ENCODE peak calls at places on chromosomes 12 and 14, in six cellular contexts. Y is neural progenitor cell, P is foreskin fibroblast, O is tibial artery, V is epithelial cell of esophagus, E is Peyer's patch. X is an unnamed sample.

GRCh38 chr14:59116984-59117415 is 71.5 kb upstream of the DAAM1 start:
- DNase-seq in O (no peak), E (no peak), V (peak), P (peak), Y (no peak), X (no peak)

GRCh38 chr12:45553204-45553603 is 176.3 kb upstream of the ARID2 start:
- DNase-seq in Y (no peak), E (no peak), P (peak), V (peak), O (no peak), X (no peak)

GRCh38 chr14:95293474-95293873 is 26.2 kb downstream of the CLMN start:
- DNase-seq in O (no peak), Y (no peak), E (no peak), V (no peak), P (no peak), X (no peak)

GRCh38 chr12:46531804-46532203 is 159.2 kb upstream of the SLC38A2 start:
- DNase-seq in O (no peak), E (no peak), V (no peak), Y (no peak), P (no peak), X (no peak)

GRCh38 chr12:13864081-13864673 is 117.2 kb downstream of the GRIN2B start:
- DNase-seq in V (peak), P (peak), O (peak), Y (peak), E (peak), X (peak)

GRCh38 chr12:101051901-101052550 is 158.0 kb downstream of the SLC5A8 start:
- DNase-seq in Y (no peak), V (peak), P (peak), E (peak), O (no peak), X (peak)

GRCh38 chr14:68637106-68638021 is 155.5 kb downstream of the ZFP36L1 start:
- DNase-seq in P (peak), V (peak), O (no peak), Y (no peak), E (no peak), X (no peak)

GRCh38 chr14:81435578-81436295 is 35.6 kb upstream of the STON2 start:
- DNase-seq in O (peak), V (peak), Y (peak), E (peak), P (peak), X (peak)

GRCh38 chr12:19287302-19287701 is 152.0 kb upstream of the AEBP2 start:
- DNase-seq in Y (no peak), V (no peak), E (no peak), P (no peak), O (no peak), X (no peak)

GRCh38 chr14:21054768-21055145 is 2.9 kb upstream of the RNASE8 start:
- DNase-seq in O (no peak), E (no peak), V (no peak), P (no peak), Y (no peak), X (no peak)

GRCh38 chr12:113942209-113942608 is 23.9 kb downstream of the RBM19 start:
- DNase-seq in E (no peak), Y (no peak), O (no peak), V (no peak), P (no peak), X (no peak)

GRCh38 chr12:113945174-113946173 is 20.7 kb downstream of the RBM19 start:
- DNase-seq in Y (no peak), E (no peak), P (no peak), V (no peak), O (no peak), X (no peak)

GRCh38 chr12:113949321-113950305 is 16.5 kb downstream of the RBM19 start:
- DNase-seq in O (no peak), V (no peak), P (no peak), E (no peak), Y (no peak), X (no peak)

GRCh38 chr12:113948151-113948914 is 17.8 kb downstream of the RBM19 start:
- DNase-seq in P (no peak), O (no peak), V (no peak), E (no peak), Y (no peak), X (no peak)

DNA sequence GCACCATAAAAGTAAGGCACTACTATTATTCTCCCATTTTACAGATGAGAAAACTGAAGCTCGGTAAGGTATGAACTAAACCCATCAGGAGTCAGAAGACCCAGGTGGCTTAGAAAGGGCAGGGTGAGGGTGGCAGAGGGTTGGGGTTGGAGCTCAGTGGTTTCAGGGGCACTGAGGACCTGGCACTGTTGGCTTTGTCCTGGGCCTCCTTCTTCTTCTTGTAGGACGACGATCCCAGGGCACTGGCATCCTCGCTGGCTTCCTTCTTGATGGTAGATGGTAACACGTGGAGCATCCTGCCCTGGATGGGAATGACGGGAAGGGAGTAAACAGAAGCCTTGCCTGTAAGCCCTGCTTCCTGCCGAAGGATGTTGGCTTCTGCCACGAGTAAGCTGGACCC is 19.9 kb downstream of the RBM19 start:
- DNase-seq in O (no peak), V (no peak), P (no peak), E (no peak), Y (no peak), X (no peak)
- H3K4me3 ChIP-seq in O (no peak), V (no peak), P (no peak), E (no peak), Y (no peak), X (no peak)

GRCh38 chr12:107990325-107990724 is 138.8 kb upstream of the WSCD2 start:
- DNase-seq in V (peak), O (no peak), Y (peak), E (no peak), P (no peak), X (peak)
- TF ChIP-seq CTCF in V (peak), O (peak), Y (peak), E (no peak), P (no peak), X (no peak)

DNA sequence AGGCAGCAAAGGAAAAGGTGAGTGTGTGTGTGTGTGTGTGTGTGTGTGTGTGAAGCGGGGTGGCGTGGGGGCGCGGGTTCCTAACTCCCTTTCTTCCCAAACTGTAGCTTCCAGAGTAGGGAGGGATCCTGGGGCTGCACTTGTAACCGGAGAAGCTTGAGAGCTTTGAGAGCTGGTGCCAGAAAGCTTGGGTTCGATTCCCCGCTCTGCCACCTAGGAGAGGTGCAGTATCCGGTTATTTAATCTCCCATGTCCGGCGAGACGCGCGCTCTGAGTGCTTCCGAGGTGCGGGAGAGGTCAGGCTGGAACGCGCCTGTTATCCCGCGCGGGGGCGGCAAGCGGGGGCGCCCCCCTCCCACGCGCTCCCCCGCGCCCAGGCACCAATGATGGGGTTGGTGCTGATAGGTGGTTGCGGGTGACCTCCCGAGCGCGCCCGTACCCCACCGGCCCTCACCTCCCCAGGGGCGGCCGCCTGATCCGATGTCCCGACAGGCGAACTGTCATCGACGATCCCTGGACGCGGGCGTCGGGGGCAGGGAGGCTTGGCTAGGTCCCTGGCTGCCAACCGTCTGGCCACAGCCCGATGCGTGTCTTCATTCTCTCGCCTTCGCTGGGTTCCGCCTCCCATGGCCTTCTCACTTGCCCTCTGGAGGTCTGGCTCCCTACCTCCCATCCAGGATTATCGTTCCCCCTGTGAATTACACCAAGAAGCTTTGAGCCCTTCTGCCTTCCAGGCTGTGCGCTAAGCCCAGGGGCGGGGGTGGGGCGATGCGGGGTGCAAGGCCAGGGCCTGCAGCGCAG is 7.4 kb upstream of the RACGAP1 start:
- DNase-seq in P (no peak), E (no peak), V (no peak), Y (peak), O (no peak), X (peak)
- H3K4me3 ChIP-seq in P (peak), E (peak), V (peak), Y (peak), O (peak), X (no peak)

GRCh38 chr14:85978851-85979250 is 448.9 kb downstream of the FLRT2 start:
- DNase-seq in O (no peak), V (no peak), Y (no peak), E (no peak), P (peak), X (no peak)
- TF ChIP-seq CTCF in O (no peak), V (no peak), Y (peak), E (no peak), P (no peak), X (no peak)

DNA sequence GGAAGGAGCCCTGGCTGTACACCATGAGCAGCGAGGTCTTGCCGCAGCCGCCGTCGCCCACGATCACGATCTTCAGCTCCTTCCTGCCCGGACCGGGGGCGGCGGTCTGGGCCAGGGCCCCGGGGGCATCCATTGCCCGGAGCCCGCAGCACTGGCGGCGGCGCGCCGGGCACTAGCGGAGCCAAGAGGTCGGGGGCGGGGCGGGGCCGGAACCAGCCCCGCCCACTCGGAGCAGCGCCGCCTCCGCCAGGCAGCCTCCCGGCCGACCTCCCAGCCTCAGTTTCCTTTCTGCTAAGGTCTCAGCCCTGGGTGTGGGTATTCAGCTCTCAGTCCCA is at the start of gene RHOF:
- DNase-seq in Y (peak), P (peak), V (no peak), O (no peak), E (peak), X (peak)
- H3K4me3 ChIP-seq in Y (peak), P (peak), V (peak), O (peak), E (peak), X (peak)

GRCh38 chr14:54555651-54556050 is 11.3 kb upstream of the SAMD4A start:
- DNase-seq in O (no peak), V (no peak), Y (no peak), P (peak), E (no peak), X (no peak)
- TF ChIP-seq CTCF in O (no peak), V (no peak), Y (peak), P (peak), E (no peak), X (no peak)

GRCh38 chr14:34059925-34060746 is 109.3 kb upstream of the EGLN3 start:
- DNase-seq in Y (peak), V (peak), P (peak), O (peak), E (peak), X (peak)
- H3K4me3 ChIP-seq in Y (peak), V (peak), P (peak), O (peak), E (peak), X (peak)

GRCh38 chr14:105487986-105488777 is 1.5 kb downstream of the CRIP1 start:
- DNase-seq in V (no peak), E (no peak), P (no peak), Y (no peak), O (no peak), X (peak)
- TF ChIP-seq CTCF in V (no peak), E (no peak), P (no peak), Y (no peak), O (no peak), X (no peak)

GRCh38 chr12:49960474-49961110 is 1.1 kb upstream of the AQP5 start:
- DNase-seq in V (no peak), O (no peak), P (no peak), Y (no peak), E (no peak), X (no peak)

GRCh38 chr12:49962861-49963765 is 1.4 kb downstream of the AQP5 start:
- DNase-seq in O (no peak), E (peak), Y (peak), P (peak), V (peak), X (peak)

GRCh38 chr12:49961993-49962764 is 507 bp downstream of the AQP5 start:
- DNase-seq in O (no peak), E (no peak), P (no peak), V (no peak), Y (peak), X (no peak)

GRCh38 chr12:49959570-49960473 is 1.9 kb upstream of the AQP5 start:
- DNase-seq in Y (peak), P (no peak), V (peak), E (peak), O (no peak), X (no peak)

GRCh38 chr12:49961111-49961922 is at the start of gene AQP5:
- DNase-seq in V (no peak), Y (peak), E (no peak), P (no peak), O (no peak), X (no peak)
- H3K4me3 ChIP-seq in V (no peak), Y (peak), E (no peak), P (peak), O (peak), X (no peak)